ENCODE peak calls at places on chromosome 19, in seven cellular contexts. T is fibroblast of lung; Q is effector memory CD4-positive, alpha-beta T cell; E is T-helper 1 cell; M is tibial nerve; D is NCI-H2029 treated with DMSO at 0.1 percent for 48 hours; R is cardiac fibroblast. Y is an unnamed sample.
A peak's percentile ranks its signal among the peaks of the same experiment; 100 is the strongest.

GRCh38 chr19:10155834-10156233 is 36.1 kb upstream of the EIF3G start:
- DNase-seq in D (no peak), E (no peak), M (no peak), T (peak; percentile 8), Q (no peak), R (peak; percentile 59), Y (no peak)

GRCh38 chr19:18470153-18470552 is 32.2 kb upstream of the ISYNA1 start:
- DNase-seq in R (no peak), E (no peak), T (no peak), Q (no peak), M (no peak), D (no peak), Y (no peak)

GRCh38 chr19:46000497-46001246 is 5.4 kb downstream of the CCDC61 start:
- DNase-seq in M (no peak), E (peak; percentile 57), D (no peak), R (no peak), Q (peak; percentile 68), T (no peak), Y (peak; percentile 95)

GRCh38 chr19:19835560-19836038 is 14.0 kb upstream of the ZNF506 start:
- DNase-seq in R (no peak), E (no peak), T (no peak), Q (no peak), D (no peak), M (no peak), Y (no peak)

GRCh38 chr19:18781047-18781600 is 10.0 kb downstream of the COMP start:
- DNase-seq in D (no peak), Q (no peak), E (no peak), M (no peak), R (no peak), T (no peak), Y (no peak)

GRCh38 chr19:16266586-16266942 is 58.1 kb upstream of the KLF2 start:
- DNase-seq in E (peak; percentile 28), Q (peak; percentile 59), T (no peak), R (no peak), M (no peak), D (no peak), Y (no peak)

GRCh38 chr19:48873476-48874308 is 1.5 kb downstream of the PPP1R15A start:
- DNase-seq in E (no peak), M (no peak), R (no peak), Q (no peak), D (no peak), T (no peak), Y (no peak)

GRCh38 chr19:33285441-33285927 is 16.9 kb downstream of the CEBPA start:
- DNase-seq in Q (no peak), T (no peak), E (no peak), D (no peak), M (no peak), R (no peak), Y (no peak)

GRCh38 chr19:47035127-47035494 is 13.3 kb downstream of the TMEM160 start:
- DNase-seq in E (no peak), R (no peak), M (no peak), D (peak; percentile 22), T (peak; percentile 19), Q (no peak), Y (no peak)

GRCh38 chr19:51749979-51750378 is 1.7 kb downstream of the FPR1 start:
- DNase-seq in M (no peak), D (no peak), Q (no peak), R (peak; percentile 74), E (no peak), T (peak; percentile 67), Y (no peak)

GRCh38 chr19:49441210-49441959 is at the start of gene SLC17A7:
- DNase-seq in E (peak; percentile 29), M (peak; percentile 67), Q (peak; percentile 21), D (no peak), T (no peak), R (no peak), Y (peak; percentile 87)

GRCh38 chr19:54165222-54165621 is 5.7 kb upstream of the LENG1 start:
- DNase-seq in M (no peak), Q (no peak), D (no peak), E (no peak), R (no peak), T (no peak), Y (no peak)

GRCh38 chr19:42762782-42763181 is 2.7 kb downstream of the PSG8 start:
- DNase-seq in D (no peak), E (no peak), R (no peak), M (no peak), T (peak; percentile 24), Q (no peak), Y (no peak)

GRCh38 chr19:51327066-51327985 is 14.6 kb downstream of the VSIG10L start:
- DNase-seq in R (peak; percentile 56), Q (peak; percentile 25), E (no peak), D (no peak), M (no peak), T (no peak), Y (no peak)

GRCh38 chr19:17026706-17027427 is at the start of gene CPAMD8:
- DNase-seq in E (no peak), T (no peak), Q (no peak), D (no peak), R (no peak), M (no peak), Y (no peak)

GRCh38 chr19:16920816-16921529 is 32.2 kb downstream of the F2RL3 start:
- DNase-seq in D (no peak), R (peak; percentile 95), E (no peak), M (no peak), Q (no peak), T (peak; percentile 90), Y (no peak)

GRCh38 chr19:30387311-30388115 is 15.3 kb downstream of the ZNF536 start:
- DNase-seq in M (no peak), D (no peak), E (no peak), T (no peak), R (no peak), Q (no peak), Y (no peak)

GRCh38 chr19:49475191-49475932 is 1.3 kb downstream of the FLT3LG start:
- DNase-seq in T (no peak), E (no peak), R (no peak), M (no peak), D (no peak), Q (no peak), Y (no peak)

GRCh38 chr19:38033658-38034150 is 126.7 kb downstream of the SIPA1L3 start:
- DNase-seq in D (no peak), M (no peak), E (no peak), R (peak; percentile 27), T (peak; percentile 82), Q (no peak), Y (no peak)